ENCODE peak calls at places on chromosome X, in nine cellular contexts. V is tibial artery, K is suprapubic skin, F is AG04450, H is endodermal cell, E is LNCaP clone FGC, G is choroid plexus epithelial cell, C is brain microvascular endothelial cell, U is astrocyte of the spinal cord. M is an unnamed sample.
A peak's percentile ranks its signal among the peaks of the same experiment; 100 is the strongest.

GRCh38 chrX:29470029-29470428 is 745.3 kb upstream of the MAGEB2 start:
- DNase-seq in K (no peak), C (no peak), H (no peak), U (peak; percentile 59), E (no peak), V (no peak), G (peak; percentile 84), F (peak; percentile 29), M (no peak)

GRCh38 chrX:53184836-53185235 is 40.2 kb downstream of the KDM5C start:
- DNase-seq in F (no peak), V (no peak), E (no peak), H (no peak), C (peak; percentile 22), K (no peak), G (peak; percentile 61), U (peak; percentile 42), M (no peak)

GRCh38 chrX:275476-275966 is 5.7 kb upstream of the PLCXD1 start:
- DNase-seq in V (no peak), H (peak; percentile 79), F (no peak), K (peak; percentile 62), E (no peak), U (no peak), G (no peak), C (no peak), M (no peak)

GRCh38 chrX:111264397-111264796 is 5.9 kb downstream of the CAPN6 start:
- DNase-seq in G (no peak), K (no peak), H (no peak), U (no peak), E (no peak), F (no peak), C (no peak), V (no peak), M (no peak)

GRCh38 chrX:12292996-12293765 is 154.9 kb downstream of the FRMPD4 start:
- DNase-seq in C (peak; percentile 32), F (peak; percentile 39), E (no peak), V (no peak), H (no peak), U (peak; percentile 29), K (no peak), G (no peak), M (peak; percentile 1)

GRCh38 chrX:141732031-141732430 is 33.5 kb upstream of the SPANXD start:
- DNase-seq in C (no peak), U (no peak), F (no peak), K (no peak), V (no peak), G (peak; percentile 39), H (no peak), E (no peak), M (no peak)

GRCh38 chrX:13476384-13476783 is 93.0 kb upstream of the EGFL6 start:
- DNase-seq in F (no peak), K (no peak), G (no peak), V (no peak), E (no peak), U (no peak), C (no peak), H (no peak), M (no peak)

GRCh38 chrX:15822922-15823321 is 31.7 kb downstream of the AP1S2 start:
- DNase-seq in H (no peak), K (no peak), F (no peak), E (no peak), G (no peak), U (no peak), C (no peak), V (no peak), M (no peak)

GRCh38 chrX:1060562-1060960 is 151.9 kb downstream of the CRLF2 start:
- DNase-seq in H (no peak), K (no peak), E (no peak), V (peak; percentile 35), F (no peak), G (no peak), U (no peak), C (no peak), M (no peak)

GRCh38 chrX:152819732-152820131 is 10.8 kb downstream of the CETN2 start:
- DNase-seq in K (no peak), C (peak; percentile 18), G (peak; percentile 22), V (no peak), U (no peak), H (no peak), E (no peak), F (peak; percentile 27), M (no peak)

GRCh38 chrX:54076903-54077302 is 32.6 kb upstream of the PHF8 start:
- DNase-seq in G (peak; percentile 34), K (no peak), H (no peak), V (no peak), C (no peak), U (peak; percentile 9), E (no peak), F (peak; percentile 15), M (no peak)

GRCh38 chrX:13340182-13340791 is 20.4 kb upstream of the ATXN3L start:
- DNase-seq in E (no peak), C (no peak), F (no peak), H (no peak), U (no peak), K (no peak), G (no peak), V (no peak), M (no peak)

GRCh38 chrX:94961730-94962129 is 1287.7 kb downstream of the FAM133A start:
- DNase-seq in C (no peak), V (no peak), F (no peak), E (no peak), K (no peak), H (no peak), G (no peak), U (no peak), M (no peak)

GRCh38 chrX:19512961-19513360 is 2.3 kb downstream of the MAP3K15 start:
- DNase-seq in K (no peak), G (no peak), F (no peak), C (no peak), U (no peak), V (no peak), E (no peak), H (no peak), M (no peak)

GRCh38 chrX:150506486-150506885 is 61.9 kb upstream of the MTM1 start:
- DNase-seq in C (no peak), E (no peak), G (no peak), V (no peak), U (no peak), K (no peak), F (no peak), H (peak; percentile 64), M (no peak)

GRCh38 chrX:13658602-13659001 is 5.7 kb downstream of the TCEANC start:
- DNase-seq in E (no peak), F (no peak), U (peak; percentile 74), G (peak; percentile 73), H (no peak), K (no peak), C (peak; percentile 23), V (no peak), M (peak; percentile 44)

GRCh38 chrX:10033360-10034007 is 66.3 kb downstream of the CLDN34 start:
- DNase-seq in E (no peak), K (no peak), F (no peak), V (no peak), H (no peak), G (no peak), U (no peak), C (no peak), M (no peak)

GRCh38 chrX:141989802-141990201 is 86.1 kb downstream of the MAGEC1 start:
- DNase-seq in K (no peak), H (no peak), G (peak; percentile 66), U (peak; percentile 18), F (no peak), C (no peak), V (no peak), E (no peak), M (no peak)

GRCh38 chrX:154526901-154527675 is 11.1 kb upstream of the FAM3A start:
- DNase-seq in V (peak; percentile 86), H (peak; percentile 88), F (no peak), C (peak; percentile 75), E (no peak), G (peak; percentile 84), K (peak; percentile 87), U (peak; percentile 78), M (peak; percentile 45)
- TF ChIP-seq CTCF in V (peak; percentile 39), H (peak; percentile 65), F (peak; percentile 57), C (peak; percentile 72), E (peak; percentile 59), G (peak; percentile 69), K (peak; percentile 44), U (peak; percentile 66), M (peak; percentile 59)

GRCh38 chrX:134546187-134546586 is 86.2 kb downstream of the HPRT1 start:
- DNase-seq in K (no peak), V (no peak), G (no peak), E (no peak), H (peak; percentile 50), C (no peak), F (no peak), U (no peak), M (no peak)
- H3K4me3 ChIP-seq in K (no peak overlapping the region), V (no peak overlapping the region), G (peak overlapping the region; percentile 30), E (no peak overlapping the region), H (no peak overlapping the region), C (no peak overlapping the region), F (peak overlapping the region; percentile 80), U (peak overlapping the region; percentile 70), M (peak overlapping the region; percentile 59)

GRCh38 chrX:118255921-118256320 is 90.0 kb upstream of the WDR44 start:
- DNase-seq in U (no peak), H (no peak), V (no peak), F (no peak), G (no peak), C (no peak), K (no peak), E (no peak), M (no peak)

GRCh38 chrX:118254611-118255010 is 91.3 kb upstream of the WDR44 start:
- DNase-seq in F (no peak), H (peak; percentile 84), G (peak; percentile 60), E (no peak), C (peak; percentile 63), U (peak; percentile 58), V (no peak), K (no peak), M (peak; percentile 18)

GRCh38 chrX:118259213-118259612 is 86.7 kb upstream of the WDR44 start:
- DNase-seq in V (no peak), C (no peak), U (no peak), F (no peak), G (no peak), H (no peak), K (no peak), E (no peak), M (no peak)

GRCh38 chrX:118261136-118261535 is 84.8 kb upstream of the WDR44 start:
- DNase-seq in C (no peak), E (no peak), V (no peak), K (no peak), H (no peak), G (no peak), F (no peak), U (no peak), M (no peak)

GRCh38 chrX:118257781-118258180 is 88.1 kb upstream of the WDR44 start:
- DNase-seq in U (no peak), E (no peak), V (no peak), H (no peak), C (no peak), F (no peak), K (no peak), G (no peak), M (no peak)
- TF ChIP-seq CTCF in U (no peak), E (no peak), V (no peak), H (no peak), C (no peak), F (no peak), K (no peak), G (no peak), M (no peak)

GRCh38 chrX:106177106-106177981 is 9.2 kb downstream of the PWWP3B start:
- DNase-seq in H (peak; percentile 86), F (no peak), G (peak; percentile 89), E (no peak), U (peak; percentile 77), V (no peak), C (peak; percentile 61), K (no peak), M (peak; percentile 54)
- H3K4me3 ChIP-seq in H (peak overlapping the region; percentile 40), F (no peak overlapping the region), G (peak overlapping the region; percentile 50), E (no peak overlapping the region), U (peak overlapping the region; percentile 37), V (no peak overlapping the region), C (peak overlapping the region; percentile 47), K (no peak overlapping the region), M (peak overlapping the region; percentile 41)